ENCODE peak calls at places on chromosomes 5 and 9, in ten cellular contexts. G is activated naive CD4-positive, alpha-beta T cell treated with anti-CD3 and anti-CD28 coated beads, Interleukin-2, amount 50 U/mL, for 16 hours; N is cardiac fibroblast; K is NCI-H1105; U is lung; V is epithelial cell of prostate; T is activated T-helper 1 cell treated with anti-CD3 and anti-CD28 coated beads, Interleukin-12 subunit alpha, Interleukin-12 subunit beta, Interleukin-2, Interleukin-4 antibody, amounts not matched to agents 30 ng/mL and 10 ng/mL and 1 ng/mL, durations not matched to agents 14 hours and 24 hours and 36 hours; P is stimulated activated CD4-positive, alpha-beta T cell treated with anti-CD3 and anti-CD28 coated beads, Interleukin-2, amount 100 ng/mL, for 24 hours; S is CD4-positive, alpha-beta T cell; E is EH. Y is an unnamed sample.

GRCh38 chr9:131800885-131801284 is 61.0 kb upstream of the RAPGEF1 start:
- DNase-seq in U (no peak), E (no peak), P (no peak), N (no peak), G (no peak), V (no peak), S (no peak), K (no peak), T (no peak), Y (no peak)

GRCh38 chr5:145934276-145934675 is 2.1 kb upstream of the SH3RF2 start:
- DNase-seq in E (peak; percentile 49), N (no peak), V (no peak), U (no peak), K (no peak), P (no peak), S (no peak), G (no peak), T (no peak), Y (no peak)

GRCh38 chr5:42426036-42426435 is 2.8 kb downstream of the GHR start:
- DNase-seq in P (no peak), G (no peak), E (no peak), V (no peak), S (no peak), T (no peak), N (peak; percentile 3), K (no peak), U (no peak), Y (no peak)

GRCh38 chr5:5432020-5432707 is 9.7 kb downstream of the ICE1 start:
- DNase-seq in T (no peak), U (no peak), K (no peak), P (no peak), E (peak; percentile 66), S (no peak), G (no peak), V (no peak), N (peak; percentile 71), Y (no peak)

GRCh38 chr5:13591621-13592020 is 352.9 kb downstream of the DNAH5 start:
- DNase-seq in K (no peak), N (peak; percentile 1), T (no peak), S (no peak), P (no peak), E (peak; percentile 86), G (no peak), V (peak; percentile 58), U (no peak), Y (no peak)

GRCh38 chr9:126514037-126514821 is 99.5 kb upstream of the LMX1B start:
- DNase-seq in G (peak; percentile 51), P (peak; percentile 74), K (no peak), V (no peak), E (peak; percentile 59), S (peak; percentile 55), T (peak; percentile 42), U (peak; percentile 57), N (peak; percentile 51), Y (peak; percentile 51)

GRCh38 chr5:65394078-65394477 is 87.6 kb downstream of the ADAMTS6 start:
- DNase-seq in K (no peak), S (no peak), P (no peak), N (peak; percentile 98), G (no peak), U (no peak), V (no peak), T (no peak), E (peak; percentile 96), Y (no peak)

GRCh38 chr9:126482361-126483044 is 131.2 kb upstream of the LMX1B start:
- DNase-seq in U (no peak), V (no peak), N (peak; percentile 81), T (no peak), K (no peak), P (no peak), S (no peak), E (peak; percentile 62), G (no peak), Y (no peak)

GRCh38 chr9:134660407-134660806 is 18.8 kb downstream of the COL5A1 start:
- DNase-seq in P (peak; percentile 20), S (no peak), U (no peak), E (no peak), T (no peak), N (no peak), V (no peak), G (peak; percentile 17), K (no peak), Y (no peak)

GRCh38 chr5:96036301-96036700 is 74.7 kb upstream of the ELL2 start:
- DNase-seq in V (no peak), G (no peak), T (no peak), U (no peak), S (no peak), P (no peak), E (no peak), K (no peak), N (no peak), Y (no peak)

GRCh38 chr5:7776442-7776841 is 74.5 kb downstream of the CFAP90 start:
- DNase-seq in T (no peak), V (no peak), K (no peak), G (no peak), S (no peak), U (no peak), E (no peak), P (no peak), N (no peak), Y (no peak)

GRCh38 chr5:163571755-163572154 is 66.3 kb downstream of the MAT2B start:
- DNase-seq in V (no peak), G (no peak), E (peak; percentile 86), P (no peak), U (no peak), S (no peak), N (peak; percentile 88), T (no peak), K (no peak), Y (no peak)

GRCh38 chr9:137457406-137458193 is 1.5 kb downstream of the NSMF start:
- DNase-seq in N (no peak), S (no peak), E (no peak), P (no peak), U (no peak), K (no peak), V (no peak), T (no peak), G (peak; percentile 10), Y (no peak)

GRCh38 chr9:83231039-83231438 is 168.1 kb upstream of the RASEF start:
- DNase-seq in N (no peak), V (no peak), K (no peak), S (no peak), E (no peak), T (no peak), U (no peak), P (no peak), G (no peak), Y (no peak)

GRCh38 chr5:113806823-113807222 is 293.3 kb downstream of the YTHDC2 start:
- DNase-seq in G (no peak), T (no peak), P (no peak), E (peak; percentile 58), N (peak; percentile 25), V (no peak), U (peak; percentile 30), K (no peak), S (no peak), Y (no peak)

GRCh38 chr5:181181650-181182565 is 23.1 kb downstream of the TRIM7 start:
- DNase-seq in P (peak; percentile 54), U (peak; percentile 73), T (no peak), G (peak; percentile 58), E (peak; percentile 73), K (no peak), V (no peak), N (peak; percentile 84), S (peak; percentile 64), Y (no peak)

GRCh38 chr5:171989946-171990712 is 16.3 kb downstream of the FBXW11 start:
- DNase-seq in K (no peak), T (no peak), V (no peak), N (no peak), P (no peak), S (no peak), E (no peak), U (no peak), G (no peak), Y (no peak)

GRCh38 chr5:142486581-142486980 is 161.8 kb upstream of the SPRY4 start:
- DNase-seq in S (no peak), P (no peak), K (no peak), U (no peak), V (peak; percentile 31), E (peak; percentile 76), N (peak; percentile 57), T (no peak), G (no peak), Y (no peak)

GRCh38 chr5:177111720-177112394 is 21.7 kb upstream of the NSD1 start:
- DNase-seq in T (peak; percentile 38), G (peak; percentile 63), P (peak; percentile 74), N (peak; percentile 53), K (peak; percentile 27), S (peak; percentile 65), E (peak; percentile 43), U (no peak), V (no peak), Y (peak; percentile 48)

GRCh38 chr5:68932830-68933434 is 160.9 kb upstream of the SLC30A5 start:
- DNase-seq in S (no peak), N (no peak), P (peak; percentile 10), V (no peak), E (no peak), U (no peak), G (no peak), T (no peak), K (no peak), Y (no peak)

GRCh38 chr5:181207214-181207959 is 2.4 kb upstream of the TRIM7 start:
- DNase-seq in E (peak; percentile 97), K (no peak), G (peak; percentile 82), N (peak; percentile 92), P (peak; percentile 97), U (peak; percentile 67), V (no peak), S (peak; percentile 72), T (peak; percentile 59), Y (peak; percentile 87)

GRCh38 chr5:96439477-96440184 is 6.6 kb upstream of the PCSK1 start:
- DNase-seq in E (no peak), G (no peak), T (no peak), U (no peak), P (no peak), S (no peak), N (peak; percentile 26), V (no peak), K (no peak), Y (no peak)

GRCh38 chr5:119332978-119333401 is 22.8 kb upstream of the TNFAIP8 start:
- DNase-seq in P (no peak), G (no peak), N (no peak), K (no peak), U (no peak), S (no peak), E (no peak), T (no peak), V (peak; percentile 66), Y (no peak)

GRCh38 chr9:133759146-133759900 is 21.2 kb upstream of the SARDH start:
- DNase-seq in K (no peak), V (no peak), P (no peak), S (no peak), G (no peak), N (no peak), U (no peak), E (no peak), T (no peak), Y (no peak)

GRCh38 chr5:1937590-1937989 is 54.9 kb upstream of the IRX4 start:
- DNase-seq in G (no peak), S (no peak), T (no peak), E (no peak), V (no peak), N (no peak), U (no peak), P (no peak), K (no peak), Y (no peak)

GRCh38 chr5:132334812-132335211 is 34.7 kb upstream of the SLC22A5 start:
- DNase-seq in N (no peak), G (no peak), U (no peak), K (no peak), T (no peak), P (no peak), V (peak; percentile 78), S (no peak), E (no peak), Y (no peak)

GRCh38 chr5:139774980-139775654 is 20.5 kb upstream of the PSD2 start:
- DNase-seq in G (peak; percentile 81), N (peak; percentile 41), K (peak; percentile 38), S (peak; percentile 83), U (peak; percentile 70), V (no peak), E (peak; percentile 52), T (peak; percentile 61), P (peak; percentile 88), Y (peak; percentile 73)

GRCh38 chr5:175448276-175448675 is 4.3 kb upstream of the DRD1 start:
- DNase-seq in T (no peak), P (no peak), N (no peak), U (no peak), V (no peak), G (no peak), K (no peak), S (no peak), E (no peak), Y (no peak)

Y was measured in activated T-cell treated with anti-CD3 and anti-CD28 coated beads for 24 hours.